ENCODE peak calls at places on chromosome 16, in six cellular contexts. Y, R, B, J, A and V are unnamed samples.

GRCh38 chr16:11666108-11667055 is 1.9 kb upstream of the SNN start:
- DNase-seq in A (no peak), Y (no peak), B (no peak), J (no peak), R (no peak), V (no peak)

GRCh38 chr16:85172465-85173071 is 60.3 kb upstream of the CIBAR2 start:
- DNase-seq in R (no peak), J (no peak), A (no peak), Y (no peak), B (peak), V (peak)

GRCh38 chr16:66728117-66728787 is 23.2 kb downstream of the DYNC1LI2 start:
- DNase-seq in B (no peak), J (no peak), Y (no peak), R (no peak), A (peak), V (peak)

GRCh38 chr16:87834668-87835473 is 34.4 kb downstream of the SLC7A5 start:
- DNase-seq in A (no peak), B (peak), J (no peak), R (no peak), Y (no peak), V (no peak)

GRCh38 chr16:53291757-53292392 is 142.4 kb upstream of the RBL2 start:
- DNase-seq in B (no peak), A (no peak), R (no peak), Y (no peak), J (no peak), V (peak)

GRCh38 chr16:68345958-68346635 is 35.3 kb downstream of the PRMT7 start:
- DNase-seq in Y (no peak), J (no peak), R (no peak), B (no peak), A (no peak), V (no peak)

GRCh38 chr16:57592591-57593003 is 35.8 kb upstream of the ADGRG1 start:
- DNase-seq in A (no peak), J (no peak), B (no peak), Y (peak), R (no peak), V (no peak)

GRCh38 chr16:30054959-30055553 is 10.5 kb upstream of the ALDOA start:
- DNase-seq in J (no peak), R (no peak), Y (peak), A (no peak), B (no peak), V (no peak)

GRCh38 chr16:29877266-29877961 is 14.4 kb upstream of the CDIPT start:
- DNase-seq in J (no peak), Y (no peak), R (no peak), A (no peak), B (no peak), V (no peak)

GRCh38 chr16:79154081-79154480 is 446.5 kb downstream of the MAF start:
- DNase-seq in J (no peak), B (no peak), R (no peak), A (no peak), Y (no peak), V (no peak)

GRCh38 chr16:54194008-54194731 is 92.4 kb downstream of the IRX3 start:
- DNase-seq in B (peak), R (peak), J (peak), Y (no peak), A (peak), V (peak)

GRCh38 chr16:86049641-86050040 is 150.7 kb downstream of the IRF8 start:
- DNase-seq in A (no peak), R (no peak), J (no peak), B (no peak), Y (peak), V (no peak)

GRCh38 chr16:3004781-3005284 is 7.9 kb upstream of the CLDN9 start:
- DNase-seq in Y (peak), J (no peak), B (no peak), R (no peak), A (no peak), V (no peak)

GRCh38 chr16:70470927-70471341 is 16.5 kb downstream of the FCSK start:
- DNase-seq in Y (no peak), J (no peak), R (no peak), B (peak), A (peak), V (no peak)

GRCh38 chr16:65318590-65319267 is 196.9 kb upstream of the CDH11 start:
- DNase-seq in A (no peak), R (no peak), B (no peak), Y (no peak), J (no peak), V (no peak)

GRCh38 chr16:370980-371728 is 816 bp upstream of the MRPL28 start:
- DNase-seq in J (no peak), R (no peak), Y (peak), A (no peak), B (no peak), V (no peak)

GRCh38 chr16:87702325-87702811 is 63.4 kb downstream of the KLHDC4 start:
- DNase-seq in R (no peak), J (no peak), B (peak), A (peak), Y (peak), V (no peak)

GRCh38 chr16:79645701-79646100 is 45.2 kb upstream of the MAF start:
- DNase-seq in J (no peak), Y (no peak), R (no peak), A (no peak), B (no peak), V (no peak)

GRCh38 chr16:58299757-58300349 is 5.0 kb upstream of the PRSS54 start:
- DNase-seq in R (no peak), A (peak), J (no peak), B (no peak), Y (no peak), V (peak)

GRCh38 chr16:58510776-58511628 is 4.3 kb upstream of the SETD6 start:
- DNase-seq in B (no peak), A (no peak), Y (peak), R (no peak), J (no peak), V (no peak)

GRCh38 chr16:88453621-88454314 is 688 bp downstream of the ZFPM1 start:
- DNase-seq in R (no peak), Y (peak), J (no peak), A (no peak), B (no peak), V (no peak)

GRCh38 chr16:52548261-52549010 is 1.5 kb upstream of the TOX3 start:
- DNase-seq in B (no peak), R (no peak), J (no peak), Y (no peak), A (no peak), V (no peak)

GRCh38 chr16:23554536-23554935 is 2.6 kb downstream of the EARS2 start:
- DNase-seq in A (no peak), R (no peak), Y (no peak), B (no peak), J (no peak), V (no peak)

GRCh38 chr16:50496990-50497389 is 51.2 kb upstream of the NKD1 start:
- DNase-seq in A (no peak), J (no peak), R (peak), Y (no peak), B (no peak), V (no peak)

GRCh38 chr16:60137891-60138290 is 1403.8 kb upstream of the GOT2 start:
- DNase-seq in A (no peak), J (no peak), B (no peak), R (no peak), Y (no peak), V (no peak)

GRCh38 chr16:71295950-71296349 is 6.7 kb upstream of the CMTR2 start:
- DNase-seq in A (no peak), R (no peak), J (no peak), B (no peak), Y (no peak), V (no peak)

GRCh38 chr16:17529982-17530760 is 59.4 kb upstream of the XYLT1 start:
- DNase-seq in B (no peak), R (no peak), A (no peak), J (no peak), Y (peak), V (no peak)

GRCh38 chr16:58515871-58516767 is 802 bp downstream of the SETD6 start:
- DNase-seq in B (no peak), Y (peak), A (no peak), R (no peak), J (no peak), V (no peak)

GRCh38 chr16:88810166-88810867 is 1.4 kb downstream of the APRT start:
- DNase-seq in B (no peak), A (no peak), R (no peak), J (no peak), Y (no peak), V (no peak)

GRCh38 chr16:74657873-74658642 is 8.6 kb downstream of the RFWD3 start:
- DNase-seq in R (no peak), A (no peak), B (no peak), Y (no peak), J (no peak), V (no peak)

GRCh38 chr16:89318871-89319627 is 101.5 kb downstream of the ZNF778 start:
- DNase-seq in A (no peak), B (peak), R (no peak), J (no peak), Y (peak), V (no peak)

GRCh38 chr16:28534542-28535373 is 4.0 kb downstream of the NUPR1 start:
- DNase-seq in Y (no peak), B (no peak), R (no peak), A (peak), J (peak), V (peak)

GRCh38 chr16:68707341-68708152 is 29.5 kb upstream of the CDH1 start:
- DNase-seq in A (no peak), J (no peak), Y (no peak), R (peak), B (peak), V (peak)

GRCh38 chr16:68234188-68235104 is 1.5 kb downstream of the ESRP2 start:
- DNase-seq in Y (no peak), J (peak), R (peak), A (no peak), B (no peak), V (no peak)

GRCh38 chr16:57801856-57802634 is at the start of gene KIFC3:
- DNase-seq in B (peak), J (peak), Y (peak), R (no peak), A (peak), V (peak)

DNA sequence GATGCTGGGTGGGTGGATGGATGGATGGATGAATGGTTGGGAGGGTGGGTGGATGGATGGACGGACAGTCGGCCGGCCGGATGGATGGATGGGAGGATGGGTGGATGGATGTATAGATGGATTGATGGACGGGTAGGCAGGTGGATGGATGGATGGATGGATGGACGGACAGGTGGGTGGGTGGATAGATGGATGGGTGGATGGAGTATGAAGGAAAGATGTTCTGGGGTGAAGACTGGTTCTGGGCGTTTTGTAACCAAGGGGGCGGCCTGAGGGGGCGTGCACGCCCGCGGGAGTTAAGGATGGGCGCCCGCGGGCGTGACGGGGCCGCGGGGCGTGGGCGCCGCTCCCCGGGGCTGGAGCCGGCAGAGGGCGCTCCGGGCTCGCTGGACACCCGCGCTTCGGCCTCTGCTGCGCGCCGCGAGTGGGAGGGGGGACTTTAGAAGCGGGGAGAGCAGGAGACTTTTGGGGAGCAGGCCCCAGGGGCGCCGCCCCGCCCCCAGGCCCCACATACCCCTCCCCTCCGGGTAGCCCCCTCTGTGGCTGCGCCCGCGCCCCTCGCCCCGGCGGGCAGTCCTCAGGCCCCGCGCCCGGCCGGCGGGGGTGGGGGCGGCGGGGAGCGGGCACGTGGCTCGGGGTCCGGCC is at the start of gene NECAB2:
- DNase-seq in B (peak), J (no peak), Y (peak), A (peak), R (no peak), V (peak)
- TF ChIP-seq CTCF in B (peak), J (peak), Y (peak), A (peak), R (no peak), V (peak)

DNA sequence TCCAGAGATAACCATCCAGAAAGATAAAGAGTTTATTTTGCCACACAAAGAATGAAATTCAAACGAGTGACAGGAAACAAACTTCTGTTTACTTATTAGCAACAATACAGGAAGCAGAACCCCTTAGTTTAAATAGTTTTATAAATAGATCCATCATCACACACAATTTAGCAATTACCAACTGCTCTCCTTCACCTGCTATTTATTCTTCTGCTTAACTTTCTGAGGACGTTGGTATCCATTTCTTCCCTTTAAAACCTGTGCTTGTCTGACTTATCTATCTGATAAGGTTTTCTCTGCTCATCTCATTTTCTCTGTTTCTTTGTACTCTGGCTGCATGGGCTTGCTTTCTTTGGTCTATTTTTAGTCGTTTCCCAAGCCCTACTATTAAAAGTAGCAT is 4.3 kb upstream of the ADAMTS18 start:
- DNase-seq in A (no peak), B (no peak), J (no peak), Y (no peak), R (no peak), V (no peak)
- H3K4me3 ChIP-seq in A (no peak), B (no peak), J (no peak), Y (no peak), R (no peak), V (no peak)

GRCh38 chr16:15509051-15509592 is 74.7 kb downstream of the BMERB1 start:
- DNase-seq in R (peak), B (no peak), Y (no peak), A (no peak), J (no peak), V (no peak)

GRCh38 chr16:15507959-15508336 is 73.6 kb downstream of the BMERB1 start:
- DNase-seq in A (no peak), Y (no peak), R (no peak), B (no peak), J (no peak), V (no peak)

GRCh38 chr16:15511759-15512487 is 77.5 kb downstream of the BMERB1 start:
- DNase-seq in A (no peak), R (no peak), B (no peak), J (no peak), Y (no peak), V (no peak)

GRCh38 chr16:15510992-15511391 is 76.6 kb downstream of the BMERB1 start:
- DNase-seq in A (no peak), Y (no peak), B (no peak), J (no peak), R (no peak), V (no peak)

GRCh38 chr16:15509593-15510520 is 75.5 kb downstream of the BMERB1 start:
- DNase-seq in J (no peak), R (peak), Y (no peak), A (peak), B (no peak), V (peak)
- TF ChIP-seq CTCF in J (no peak), R (no peak), Y (no peak), A (no peak), B (no peak), V (peak)

DNA sequence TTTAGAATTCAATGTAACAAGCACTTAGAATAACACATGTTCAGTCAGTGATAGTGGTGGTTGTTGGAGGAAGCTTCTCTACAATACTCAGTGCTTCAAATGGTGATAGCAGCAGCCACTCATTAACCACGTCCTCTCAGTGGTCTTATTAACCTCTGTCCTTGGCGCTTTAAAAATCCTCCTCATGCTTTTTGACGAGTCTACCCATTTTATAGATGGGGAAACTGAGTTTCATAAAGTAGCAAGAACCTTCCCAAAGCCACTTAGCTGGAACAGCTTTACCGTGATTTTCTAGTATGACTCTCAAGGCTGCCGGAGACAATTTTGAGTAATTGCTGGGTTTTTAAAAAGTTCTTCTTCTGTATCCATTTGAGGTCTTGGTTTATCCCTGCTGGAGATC is 47.4 kb downstream of the PLCG2 start:
- DNase-seq in R (no peak), A (no peak), B (no peak), Y (no peak), J (no peak), V (no peak)
- H3K4me3 ChIP-seq in R (no peak), A (no peak), B (no peak), Y (no peak), J (no peak), V (no peak)